ENCODE peak calls at places on chromosomes 6 and 20, in seven cellular contexts. H is foreskin fibroblast; J is NB4; U is testis; W is AG10803; V is CD8-positive, alpha-beta T cell; P is GM13976. T is an unnamed sample.

GRCh38 chr20:46696791-46697279 is 7.6 kb upstream of the TP53RK start:
- DNase-seq in H (no peak), J (peak), U (no peak), W (peak), V (no peak), P (no peak), T (no peak)

GRCh38 chr6:119284861-119285521 is 64.6 kb downstream of the MAN1A1 start:
- DNase-seq in H (no peak), J (no peak), U (no peak), W (no peak), V (no peak), P (no peak), T (no peak)

GRCh38 chr20:58140787-58141396 is 87.6 kb downstream of the ANKRD60 start:
- DNase-seq in H (no peak), J (no peak), U (no peak), W (no peak), V (no peak), P (no peak), T (no peak)

GRCh38 chr6:903746-904145 is 210.8 kb upstream of the EXOC2 start:
- DNase-seq in H (peak), J (no peak), U (no peak), W (peak), V (no peak), P (no peak), T (no peak)

GRCh38 chr6:136723780-136724179 is 68.5 kb downstream of the MAP3K5 start:
- DNase-seq in H (peak), J (peak), U (no peak), W (no peak), V (peak), P (no peak), T (no peak)

GRCh38 chr6:16380220-16380809 is 141.9 kb downstream of the GMPR start:
- DNase-seq in H (no peak), J (peak), U (no peak), W (no peak), V (no peak), P (peak), T (no peak)

GRCh38 chr6:14305131-14305530 is 187.6 kb downstream of the CD83 start:
- DNase-seq in H (no peak), J (no peak), U (no peak), W (no peak), V (no peak), P (no peak), T (no peak)

GRCh38 chr6:158160932-158161539 is 7.0 kb downstream of the SERAC1 start:
- DNase-seq in H (peak), J (no peak), U (no peak), W (peak), V (no peak), P (no peak), T (no peak)

GRCh38 chr20:1037039-1037438 is 34.9 kb upstream of the RSPO4 start:
- DNase-seq in H (no peak), J (no peak), U (no peak), W (no peak), V (no peak), P (no peak), T (no peak)

GRCh38 chr6:167139761-167140160 is 16.9 kb downstream of the CCR6 start:
- DNase-seq in H (no peak), J (no peak), U (no peak), W (no peak), V (no peak), P (no peak), T (no peak)

GRCh38 chr6:167141667-167142432 is 15.9 kb downstream of the GPR31 start:
- DNase-seq in H (no peak), J (peak), U (peak), W (no peak), V (no peak), P (peak), T (peak)

GRCh38 chr6:167143041-167143440 is 14.7 kb downstream of the GPR31 start:
- DNase-seq in H (no peak), J (no peak), U (no peak), W (no peak), V (no peak), P (no peak), T (no peak)

GRCh38 chr6:167142433-167142761 is 15.4 kb downstream of the GPR31 start:
- DNase-seq in H (no peak), J (no peak), U (no peak), W (no peak), V (no peak), P (no peak), T (no peak)

DNA sequence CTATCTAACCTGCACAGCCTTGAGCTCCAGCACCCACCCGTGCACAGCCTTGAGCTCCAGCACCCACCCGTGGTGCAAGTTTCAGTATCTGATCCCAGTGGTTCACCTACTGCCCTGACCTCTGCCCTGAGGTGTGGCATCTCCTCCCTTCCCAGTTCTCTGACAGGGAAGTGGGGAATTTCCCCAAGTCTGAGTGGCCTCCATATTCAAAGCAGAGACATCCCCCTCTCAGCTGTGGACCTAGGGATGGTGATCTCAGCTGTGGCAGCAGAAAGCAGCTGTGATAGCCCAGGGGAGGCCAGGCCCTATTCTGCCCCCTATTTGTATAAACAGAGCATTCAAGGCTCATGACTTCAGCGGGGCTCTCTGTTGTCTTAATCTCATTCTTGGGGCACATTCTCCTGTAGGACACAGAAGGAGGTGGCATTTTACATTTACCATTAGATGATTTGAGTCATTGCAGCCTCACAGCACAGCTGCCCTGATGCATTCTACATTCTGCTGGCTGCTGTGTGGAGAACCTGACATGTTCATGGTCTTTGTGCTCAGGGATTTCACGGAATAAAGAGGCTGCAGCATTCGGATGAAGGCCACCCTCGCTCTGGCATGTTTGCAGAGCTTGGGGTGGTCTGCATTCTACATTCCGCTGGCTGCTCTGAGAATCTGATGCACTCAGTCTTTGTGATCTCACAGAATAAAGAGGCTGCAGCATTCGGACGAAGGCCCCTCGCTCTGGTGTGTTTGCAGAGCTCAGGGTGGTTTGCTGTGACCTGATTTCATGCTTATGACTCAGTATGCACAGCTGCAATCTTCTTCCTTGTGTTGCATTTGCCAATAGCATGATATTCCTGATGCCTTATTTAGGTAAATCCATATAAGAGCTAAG is 16.9 kb downstream of the GPR31 start:
- DNase-seq in H (no peak), J (no peak), U (no peak), W (no peak), V (no peak), P (no peak), T (no peak)
- TF ChIP-seq CTCF in H (no peak), J (no peak), U (no peak), W (no peak), V (no peak), P (no peak), T (no peak)

DNA sequence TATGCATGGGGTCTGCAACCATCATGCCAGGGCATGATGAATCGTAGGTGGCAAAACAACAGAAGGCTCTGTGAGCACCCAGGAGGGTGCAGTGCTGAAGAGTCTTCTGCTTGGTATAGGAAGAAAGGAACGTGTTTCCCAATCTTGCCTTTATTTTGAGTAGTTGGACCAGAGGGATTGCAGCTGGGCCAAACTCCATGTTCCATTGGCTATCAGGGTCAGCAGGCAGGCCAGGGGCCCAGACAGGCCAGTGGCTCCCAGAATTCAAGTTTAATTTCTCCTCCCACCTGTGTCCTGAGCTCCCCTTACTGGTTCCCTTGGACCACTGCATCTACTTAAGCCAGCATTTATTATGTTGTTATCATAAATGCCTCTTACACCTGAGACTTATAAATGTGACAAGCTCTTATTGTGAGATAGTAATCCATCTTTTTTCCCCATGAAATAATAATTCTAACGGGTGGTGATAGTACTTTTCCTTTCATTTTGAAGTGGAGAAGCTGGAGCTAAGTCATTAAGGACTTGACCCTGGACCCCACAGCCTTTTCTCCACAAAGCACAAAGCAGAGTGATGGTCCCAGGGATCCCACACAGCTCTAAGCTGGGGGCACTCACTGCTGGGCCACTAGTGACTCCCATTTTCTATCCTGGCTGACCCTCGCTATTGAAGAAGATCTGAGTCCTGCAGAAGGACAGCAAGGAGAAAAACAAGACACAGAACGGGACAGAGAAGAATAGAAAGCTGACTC is 809 bp upstream of the TRIM38 start:
- DNase-seq in H (peak), J (peak), U (no peak), W (no peak), V (no peak), P (no peak), T (no peak)
- TF ChIP-seq CTCF in H (no peak), J (no peak), U (no peak), W (no peak), V (no peak), P (no peak), T (no peak)

GRCh38 chr6:39980839-39981580 is 46.7 kb upstream of the MOCS1 start:
- DNase-seq in H (peak), J (peak), U (peak), W (peak), V (no peak), P (peak), T (peak)
- TF ChIP-seq CTCF in H (peak), J (peak), U (peak), W (peak), V (no peak), P (no peak), T (peak)

GRCh38 chr6:43575772-43576551 is at the start of the genes POLH and XPO5:
- DNase-seq in H (peak), J (peak), U (peak), W (peak), V (peak), P (peak), T (peak)
- TF ChIP-seq CTCF in H (no peak), J (peak), U (no peak), W (peak), V (no peak), P (no peak), T (no peak)

DNA sequence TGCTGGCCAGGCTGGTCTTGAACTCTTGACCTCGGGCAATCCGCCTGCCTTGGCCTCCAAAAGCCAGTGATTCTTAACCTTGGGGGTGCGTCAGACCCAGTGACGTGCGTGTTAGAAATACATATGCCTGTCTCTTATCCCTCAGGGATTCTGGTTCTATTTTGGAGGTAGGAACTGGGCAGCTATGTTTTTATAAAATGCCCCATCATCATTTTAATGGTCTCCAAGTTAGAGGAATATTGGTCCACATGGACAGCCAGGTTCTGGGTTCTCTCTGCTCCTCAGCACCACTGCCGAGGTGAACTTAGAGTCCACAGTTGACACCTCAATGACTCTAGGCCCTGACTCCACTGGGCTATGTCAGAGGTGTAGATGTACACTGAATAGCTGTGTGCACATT is 352.7 kb downstream of the SMOC2 start:
- DNase-seq in H (no peak), J (no peak), U (no peak), W (no peak), V (no peak), P (no peak), T (no peak)
- TF ChIP-seq CTCF in H (no peak), J (no peak), U (no peak), W (no peak), V (no peak), P (no peak), T (no peak)

GRCh38 chr20:41956316-41957050 is 338.3 kb upstream of the CHD6 start:
- DNase-seq in H (no peak), J (peak), U (peak), W (no peak), V (no peak), P (no peak), T (no peak)
- TF ChIP-seq CTCF in H (no peak), J (peak), U (peak), W (peak), V (no peak), P (no peak), T (peak)

DNA sequence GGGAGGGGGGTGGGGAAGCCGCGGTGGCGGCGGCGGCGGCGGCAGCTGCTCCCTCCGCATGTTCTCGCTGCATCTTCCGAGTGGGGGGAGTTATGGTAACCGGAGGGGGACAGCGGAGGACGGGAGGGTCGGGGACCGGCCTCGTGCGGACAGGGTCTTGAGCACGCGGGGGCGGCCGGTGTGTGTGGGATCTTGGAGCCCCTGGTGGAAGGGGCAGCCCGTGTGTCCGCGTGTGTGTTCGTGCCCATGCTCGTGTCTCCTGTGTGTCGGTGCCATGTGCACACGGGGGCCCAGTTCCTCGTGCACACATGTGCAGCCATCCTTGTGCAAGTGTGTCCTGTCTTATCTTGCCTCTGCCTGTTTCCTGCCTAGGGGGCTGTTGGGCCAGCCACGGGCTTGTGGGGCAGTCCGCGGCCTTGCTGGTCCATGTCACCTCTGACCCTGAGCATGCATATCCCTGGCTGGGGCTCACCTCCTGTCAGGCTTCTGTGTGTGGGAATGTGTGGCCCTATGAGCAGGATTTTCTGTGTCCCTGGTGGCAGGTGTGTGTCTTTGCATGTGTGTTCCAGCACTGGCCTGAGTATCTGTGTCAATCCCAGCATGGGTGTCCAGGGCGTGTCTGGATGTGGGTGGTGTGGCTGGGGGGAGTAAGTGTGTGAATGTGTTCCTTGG is 8.5 kb downstream of the SYNGAP1 start:
- DNase-seq in H (peak), J (peak), U (no peak), W (no peak), V (no peak), P (peak), T (no peak)
- TF ChIP-seq CTCF in H (peak), J (peak), U (peak), W (peak), V (peak), P (no peak), T (peak)

GRCh38 chr6:52285174-52286068 is 879 bp upstream of the MCM3 start:
- DNase-seq in H (peak), J (peak), U (no peak), W (peak), V (no peak), P (no peak), T (no peak)
- TF ChIP-seq CTCF in H (no peak), J (no peak), U (peak), W (peak), V (peak), P (no peak), T (no peak)

DNA sequence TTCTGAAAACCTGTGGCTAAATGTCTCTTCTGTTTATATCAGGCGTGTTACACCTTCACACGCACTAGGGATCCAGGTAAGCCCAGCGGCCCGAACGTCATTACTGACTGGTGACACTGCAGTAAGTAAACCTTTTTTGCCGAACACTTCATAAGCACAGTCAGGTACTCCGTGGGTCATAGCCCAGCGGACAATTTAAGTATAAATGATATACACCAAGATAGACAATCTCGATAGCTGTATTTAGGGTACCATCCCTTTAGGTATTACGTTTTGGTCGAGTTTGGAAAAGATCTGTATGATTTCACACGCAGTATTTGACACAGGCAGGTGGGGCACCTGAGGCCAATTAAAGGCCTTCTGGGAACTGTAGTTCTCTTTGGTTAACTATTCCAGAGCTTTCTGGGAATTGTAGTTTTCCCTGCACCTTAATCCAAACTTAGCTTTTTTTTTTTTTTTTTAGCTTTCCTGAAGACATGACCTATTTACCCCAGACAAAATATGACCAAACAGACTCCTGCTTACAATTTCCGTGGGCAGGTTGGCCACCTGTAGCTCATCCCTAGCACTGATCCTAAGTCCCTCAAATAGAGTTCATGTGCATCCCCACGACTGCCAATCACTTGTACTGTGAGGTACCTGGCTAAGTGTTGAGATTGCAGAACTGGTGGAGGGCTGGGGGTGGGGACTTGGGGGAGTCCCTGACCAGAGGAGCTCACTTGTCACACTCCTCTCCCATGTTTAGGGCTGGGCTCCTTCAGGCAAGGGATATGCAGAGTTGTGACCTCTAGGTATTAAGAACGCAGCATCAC is 908 bp upstream of the EHMT2 start:
- DNase-seq in H (peak), J (peak), U (peak), W (peak), V (no peak), P (peak), T (no peak)
- TF ChIP-seq CTCF in H (no peak), J (no peak), U (no peak), W (no peak), V (no peak), P (no peak), T (no peak)

T was measured in progenitor cell of endocrine pancreas.